ENCODE peak calls at places on chromosomes 1 and 21, in six cellular contexts. I is A549, F is endothelial cell of umbilical vein, K is HepG2, Y is GM12878, A is K562. U is an unnamed sample.

GRCh38 chr21:34997295-34997694 is 51.8 kb downstream of the RUNX1 start:
- DNase-seq in Y (no peak), A (peak; percentile 38), K (no peak), F (no peak), I (no peak), U (no peak)

GRCh38 chr1:78003882-78004718 is 639 bp upstream of the DNAJB4 start:
- DNase-seq in K (peak; percentile 77), I (peak; percentile 78), Y (peak; percentile 65), F (peak; percentile 79), A (peak; percentile 58), U (peak; percentile 82)

GRCh38 chr1:94803106-94803505 is 17.1 kb upstream of the SLC44A3 start:
- DNase-seq in Y (no peak), A (no peak), I (no peak), F (no peak), K (no peak), U (no peak)

GRCh38 chr1:212060632-212061472 is 25.3 kb downstream of the DTL start:
- DNase-seq in F (no peak), A (no peak), I (no peak), K (no peak), Y (no peak), U (no peak)

GRCh38 chr1:43272576-43273571 is 3.1 kb downstream of the TMEM125 start:
- DNase-seq in A (no peak), I (no peak), Y (no peak), K (no peak), F (no peak), U (no peak)

GRCh38 chr1:58403894-58404293 is 142.6 kb downstream of the OMA1 start:
- DNase-seq in A (no peak), K (no peak), F (no peak), I (no peak), Y (no peak), U (no peak)

GRCh38 chr21:37696936-37697335 is 219.3 kb downstream of the KCNJ6 start:
- DNase-seq in I (no peak), A (no peak), Y (no peak), F (no peak), K (no peak), U (no peak)

GRCh38 chr1:39178541-39179431 is 25.7 kb upstream of the MACF1 start:
- DNase-seq in K (peak; percentile 71), F (peak; percentile 60), A (peak; percentile 22), Y (no peak), I (peak; percentile 89), U (no peak)

GRCh38 chr1:94966033-94966432 is 39.1 kb upstream of the CNN3 start:
- DNase-seq in I (no peak), K (no peak), F (no peak), Y (no peak), A (no peak), U (no peak)

GRCh38 chr1:54768093-54768492 is 3.8 kb upstream of the PARS2 start:
- DNase-seq in A (no peak), K (peak; percentile 48), F (no peak), Y (no peak), I (peak; percentile 28), U (peak; percentile 34)

GRCh38 chr1:150973826-150974579 is 632 bp downstream of the CERS2 start:
- DNase-seq in K (no peak), Y (no peak), A (peak; percentile 62), F (peak; percentile 47), I (no peak), U (peak; percentile 69)

GRCh38 chr1:76268341-76268740 is 193.8 kb downstream of the ST6GALNAC3 start:
- DNase-seq in Y (no peak), A (no peak), F (no peak), K (no peak), I (no peak), U (no peak)

DNA sequence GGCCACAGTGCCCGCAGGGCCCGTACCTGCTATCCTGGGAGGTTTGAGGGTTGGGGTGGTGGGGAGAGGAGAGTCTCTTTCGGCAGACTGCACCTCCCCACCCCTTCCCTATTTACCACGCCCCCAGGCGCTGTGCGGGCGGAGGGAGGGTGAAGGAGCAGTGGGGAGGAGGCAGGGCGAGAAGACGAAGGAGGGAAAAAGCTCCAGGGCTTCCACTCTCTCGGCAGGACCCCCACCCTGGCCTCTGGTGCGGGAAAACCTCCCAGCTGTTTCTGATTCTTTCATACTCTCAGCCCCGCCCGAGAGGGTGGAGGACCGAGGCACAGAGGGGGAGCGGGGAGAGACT is 896 bp upstream of the WNT2B start:
- DNase-seq in Y (no peak), K (no peak), F (no peak), A (peak; percentile 54), I (no peak), U (no peak)
- TF ChIP-seq MYC in Y (no peak), K (no peak), F (no peak), A (no peak), I (no peak), U (no peak)

GRCh38 chr1:177338376-177338775 is 167.6 kb downstream of the BRINP2 start:
- DNase-seq in Y (no peak), I (no peak), K (no peak), F (no peak), A (no peak), U (no peak)

GRCh38 chr1:177334856-177335255 is 164.1 kb downstream of the BRINP2 start:
- DNase-seq in K (no peak), Y (no peak), F (no peak), A (no peak), I (no peak), U (no peak)

GRCh38 chr1:177329871-177330270 is 159.1 kb downstream of the BRINP2 start:
- DNase-seq in I (no peak), K (no peak), Y (no peak), A (no peak), F (no peak), U (no peak)

GRCh38 chr1:177334276-177334675 is 163.5 kb downstream of the BRINP2 start:
- DNase-seq in F (no peak), A (no peak), Y (no peak), I (peak; percentile 18), K (no peak), U (peak; percentile 2)
- TF ChIP-seq CTCF in F (no peak), A (no peak), Y (no peak), I (no peak), K (no peak), U (no peak)

GRCh38 chr1:112359961-112360767 is 35.9 kb upstream of the CTTNBP2NL start:
- DNase-seq in F (peak; percentile 5), I (no peak), A (no peak), Y (no peak), K (peak; percentile 25), U (no peak)
- TF ChIP-seq MAX in F (no peak), I (no peak), A (no peak), Y (no peak), K (no peak), U (no peak)

GRCh38 chr1:169892819-169893644 is 664 bp downstream of the SCYL3 start:
- DNase-seq in F (peak; percentile 53), A (no peak), I (peak; percentile 14), Y (no peak), K (no peak), U (peak; percentile 9)

GRCh38 chr1:169892176-169892818 is 1.4 kb downstream of the SCYL3 start:
- DNase-seq in I (no peak), Y (no peak), A (no peak), F (no peak), K (no peak), U (no peak)

GRCh38 chr1:169889871-169890270 is 3.8 kb downstream of the SCYL3 start:
- DNase-seq in F (no peak), A (no peak), Y (no peak), I (no peak), K (no peak), U (no peak)

GRCh38 chr1:169891539-169891885 is 2.2 kb downstream of the SCYL3 start:
- DNase-seq in A (no peak), K (no peak), I (no peak), Y (no peak), F (no peak), U (no peak)

DNA sequence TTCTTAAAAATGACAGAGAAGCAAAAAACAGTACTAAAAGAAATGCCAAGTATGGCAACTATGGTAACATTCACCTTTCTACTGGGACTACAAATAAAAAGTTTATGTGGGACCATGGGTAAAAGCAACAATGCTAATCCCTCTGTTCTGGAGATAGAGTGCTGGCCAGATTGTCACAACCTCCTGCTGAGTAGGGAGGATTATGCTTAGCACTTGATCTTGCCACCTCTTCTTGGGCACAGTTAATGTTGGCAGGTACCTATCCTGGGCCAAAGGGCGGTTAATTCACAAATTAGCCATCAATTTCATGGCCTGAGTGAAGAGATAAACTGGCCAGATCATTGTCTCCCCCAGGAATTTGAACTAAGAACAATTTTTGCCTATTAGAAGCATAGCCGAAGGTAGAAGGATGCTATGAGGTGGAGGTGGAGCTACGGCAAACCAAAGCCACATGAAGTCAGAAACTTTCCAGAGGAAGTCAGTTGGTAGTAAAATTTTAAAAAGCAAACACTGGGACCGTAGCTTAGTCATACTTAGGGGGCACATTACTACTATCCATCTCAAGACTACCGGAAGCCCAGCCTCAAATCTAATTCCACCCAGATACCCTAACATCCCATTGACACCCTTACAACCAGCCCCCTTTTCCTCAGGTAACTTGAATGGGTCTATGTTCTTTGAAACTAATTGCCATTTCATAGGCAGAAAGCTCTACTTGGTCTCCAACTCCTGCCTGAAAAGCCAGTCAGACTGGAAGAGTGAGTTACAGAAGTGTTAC is 2.7 kb downstream of the SCYL3 start:
- DNase-seq in I (peak; percentile 26), F (peak; percentile 26), Y (peak; percentile 51), A (no peak), K (no peak), U (peak; percentile 51)
- TF ChIP-seq MYC in I (no peak), F (no peak), Y (no peak), A (no peak), K (no peak), U (no peak)

GRCh38 chr1:170203693-170204092 is 57.9 kb downstream of the NTMT2 start:
- DNase-seq in I (no peak), K (no peak), F (no peak), Y (no peak), A (no peak), U (no peak)

GRCh38 chr1:170198090-170198489 is 52.3 kb downstream of the NTMT2 start:
- DNase-seq in A (no peak), F (no peak), I (no peak), K (no peak), Y (no peak), U (no peak)

GRCh38 chr1:170198584-170198983 is 52.8 kb downstream of the NTMT2 start:
- DNase-seq in K (no peak), F (no peak), I (no peak), Y (no peak), A (no peak), U (no peak)

GRCh38 chr1:170200161-170200560 is 54.4 kb downstream of the NTMT2 start:
- DNase-seq in K (no peak), F (no peak), I (no peak), Y (no peak), A (no peak), U (no peak)

DNA sequence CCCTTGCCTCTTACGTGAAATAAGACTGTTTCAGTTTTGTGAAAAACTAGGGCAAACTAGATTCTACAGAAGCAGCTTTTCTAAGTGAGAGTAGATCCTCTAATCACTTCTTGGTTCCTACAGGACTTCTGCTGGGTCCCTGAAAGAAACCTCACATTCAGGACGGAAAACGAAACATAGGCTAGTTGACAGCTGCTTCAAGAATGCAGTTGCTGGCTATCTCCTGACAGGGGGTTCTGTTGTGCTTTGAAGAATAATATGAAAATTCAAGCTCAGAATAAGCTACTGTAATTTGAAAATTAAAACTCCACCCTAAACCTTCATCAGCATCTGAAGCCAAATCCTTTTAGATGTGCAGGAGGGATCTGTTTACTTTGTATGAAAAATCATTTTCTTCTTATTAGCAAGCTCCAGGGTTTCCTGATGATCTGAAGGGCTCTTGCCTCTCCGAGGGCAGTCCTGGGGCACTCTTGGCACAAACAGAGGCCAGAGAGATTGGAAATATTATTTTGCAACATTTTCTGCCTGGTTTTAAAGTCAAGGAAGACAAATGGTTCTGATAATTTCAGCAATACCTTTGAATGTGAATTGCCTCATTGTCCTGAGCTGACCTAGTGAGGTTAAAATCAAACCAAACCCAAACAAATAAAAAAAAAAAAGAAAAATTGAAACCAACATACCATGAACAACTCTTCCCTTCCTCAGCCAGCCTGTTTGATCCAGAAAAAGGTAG is 55.1 kb downstream of the NTMT2 start:
- DNase-seq in I (no peak), A (no peak), F (no peak), K (no peak), Y (no peak), U (no peak)
- TF ChIP-seq CTCF in I (no peak), A (no peak), F (no peak), K (no peak), Y (no peak), U (no peak)